ENCODE peak calls at places on chromosomes 4 and X, in four cellular contexts. C is amygdala, O is Right ventricle myocardium superior, F is iris pigment epithelial cell. P is an unnamed sample.

GRCh38 chr4:150149381-150149780 is 71.1 kb downstream of the DCLK2 start:
- DNase-seq in C (no peak), O (no peak), F (peak), P (no peak)

GRCh38 chr4:53932784-53933183 is 131.6 kb downstream of the CHIC2 start:
- DNase-seq in C (no peak), O (no peak), F (peak), P (no peak)

GRCh38 chrX:1564750-1565683 is 26.4 kb upstream of the AKAP17A start:
- DNase-seq in C (no peak), O (no peak), F (no peak), P (no peak)

GRCh38 chrX:107674480-107675364 is 46.4 kb downstream of the PRPS1 start:
- DNase-seq in C (no peak), O (peak), F (peak), P (no peak)

GRCh38 chr4:49032440-49033161 is 46.5 kb downstream of the CWH43 start:
- DNase-seq in C (peak), O (no peak), F (peak), P (no peak)

GRCh38 chrX:143632625-143633387 is 3.1 kb downstream of the SLITRK4 start:
- DNase-seq in C (no peak), O (no peak), F (no peak), P (no peak)

GRCh38 chr4:5780831-5781480 is 70.0 kb downstream of the EVC start:
- DNase-seq in C (no peak), O (no peak), F (peak), P (no peak)

GRCh38 chrX:21708116-21708515 is 49.8 kb downstream of the SMPX start:
- DNase-seq in C (no peak), O (no peak), F (no peak), P (peak)

GRCh38 chrX:133983243-133983973 is 2.0 kb downstream of the GPC3 start:
- DNase-seq in C (no peak), O (no peak), F (no peak), P (no peak)

GRCh38 chrX:142095816-142096215 is 109.3 kb downstream of the MAGEC2 start:
- DNase-seq in C (no peak), O (no peak), F (peak), P (no peak)

GRCh38 chrX:42824541-42824940 is 46.6 kb upstream of the PPP1R2C start:
- DNase-seq in C (no peak), O (peak), F (no peak), P (no peak)

GRCh38 chrX:16745659-16746058 is 26.2 kb downstream of the SYAP1 start:
- DNase-seq in C (no peak), O (no peak), F (no peak), P (no peak)

GRCh38 chr4:103054030-103054429 is 22.5 kb downstream of the SLC9B2 start:
- DNase-seq in C (no peak), O (no peak), F (peak), P (no peak)

GRCh38 chrX:10922158-10922557 is 189.0 kb upstream of the HCCS start:
- DNase-seq in C (no peak), O (no peak), F (peak), P (no peak)

GRCh38 chr4:8371251-8371995 is 69.1 kb downstream of the ACOX3 start:
- DNase-seq in C (no peak), O (no peak), F (no peak), P (no peak)

GRCh38 chrX:39654183-39654925 is 443.4 kb downstream of the BCOR start:
- DNase-seq in C (no peak), O (no peak), F (no peak), P (no peak)

GRCh38 chrX:45885931-45886330 is 659.3 kb downstream of the ZNF674 start:
- DNase-seq in C (no peak), O (no peak), F (no peak), P (no peak)

GRCh38 chr4:75939890-75940691 is 722 bp downstream of the NAAA start:
- DNase-seq in C (peak), O (peak), F (peak), P (peak)